ENCODE peak calls at places on chromosomes 7 and 10, in seven cellular contexts. One of them, this sample, is unnamed.

GRCh38 chr7:116438274-116438673 is 61.3 kb upstream of the CAV2 start:
- DNase-seq in activated naive CD4-positive, alpha-beta T cell treated with anti-CD3 and anti-CD28 coated beads, Interleukin-2, amount 10 ng/mL, durations not matched to agents 7 days and 5 days: no peak
- DNase-seq in epithelial cell of esophagus: no peak
- DNase-seq in CD4-positive, alpha-beta memory T cell: no peak
- DNase-seq in H9: no peak
- DNase-seq in tibial artery: no peak
- DNase-seq in T1000: no peak
- DNase-seq in this sample: no peak

GRCh38 chr10:96306516-96306915 is 2.3 kb downstream of the DNTT start:
- DNase-seq in activated naive CD4-positive, alpha-beta T cell treated with anti-CD3 and anti-CD28 coated beads, Interleukin-2, amount 10 ng/mL, durations not matched to agents 7 days and 5 days: no peak
- DNase-seq in T1000: no peak
- DNase-seq in H9: no peak
- DNase-seq in CD4-positive, alpha-beta memory T cell: no peak
- DNase-seq in epithelial cell of esophagus: no peak
- DNase-seq in tibial artery: peak
- DNase-seq in this sample: no peak

GRCh38 chr7:141585592-141586510 is 34.6 kb downstream of the AGK start:
- DNase-seq in tibial artery: no peak
- DNase-seq in activated naive CD4-positive, alpha-beta T cell treated with anti-CD3 and anti-CD28 coated beads, Interleukin-2, amount 10 ng/mL, durations not matched to agents 7 days and 5 days: no peak
- DNase-seq in CD4-positive, alpha-beta memory T cell: no peak
- DNase-seq in T1000: peak
- DNase-seq in H9: no peak
- DNase-seq in epithelial cell of esophagus: peak
- DNase-seq in this sample: peak

GRCh38 chr7:98186452-98187137 is 24.6 kb upstream of the BHLHA15 start:
- DNase-seq in H9: no peak
- DNase-seq in T1000: no peak
- DNase-seq in CD4-positive, alpha-beta memory T cell: no peak
- DNase-seq in activated naive CD4-positive, alpha-beta T cell treated with anti-CD3 and anti-CD28 coated beads, Interleukin-2, amount 10 ng/mL, durations not matched to agents 7 days and 5 days: no peak
- DNase-seq in epithelial cell of esophagus: peak
- DNase-seq in tibial artery: no peak
- DNase-seq in this sample: no peak

GRCh38 chr7:138006106-138006505 is 4.2 kb upstream of the CREB3L2 start:
- DNase-seq in H9: no peak
- DNase-seq in tibial artery: no peak
- DNase-seq in CD4-positive, alpha-beta memory T cell: no peak
- DNase-seq in epithelial cell of esophagus: no peak
- DNase-seq in activated naive CD4-positive, alpha-beta T cell treated with anti-CD3 and anti-CD28 coated beads, Interleukin-2, amount 10 ng/mL, durations not matched to agents 7 days and 5 days: no peak
- DNase-seq in T1000: no peak
- DNase-seq in this sample: no peak

GRCh38 chr7:132789281-132789680 is 213.0 kb upstream of the PLXNA4 start:
- DNase-seq in T1000: no peak
- DNase-seq in activated naive CD4-positive, alpha-beta T cell treated with anti-CD3 and anti-CD28 coated beads, Interleukin-2, amount 10 ng/mL, durations not matched to agents 7 days and 5 days: no peak
- DNase-seq in CD4-positive, alpha-beta memory T cell: no peak
- DNase-seq in tibial artery: no peak
- DNase-seq in epithelial cell of esophagus: no peak
- DNase-seq in H9: no peak
- DNase-seq in this sample: no peak

GRCh38 chr7:50957427-50957826 is 174.7 kb upstream of the GRB10 start:
- DNase-seq in H9: no peak
- DNase-seq in epithelial cell of esophagus: no peak
- DNase-seq in CD4-positive, alpha-beta memory T cell: no peak
- DNase-seq in activated naive CD4-positive, alpha-beta T cell treated with anti-CD3 and anti-CD28 coated beads, Interleukin-2, amount 10 ng/mL, durations not matched to agents 7 days and 5 days: no peak
- DNase-seq in T1000: no peak
- DNase-seq in tibial artery: no peak
- DNase-seq in this sample: no peak

GRCh38 chr10:14403846-14404623 is 73.3 kb upstream of the FRMD4A start:
- DNase-seq in tibial artery: no peak
- DNase-seq in epithelial cell of esophagus: no peak
- DNase-seq in activated naive CD4-positive, alpha-beta T cell treated with anti-CD3 and anti-CD28 coated beads, Interleukin-2, amount 10 ng/mL, durations not matched to agents 7 days and 5 days: no peak
- DNase-seq in T1000: no peak
- DNase-seq in CD4-positive, alpha-beta memory T cell: no peak
- DNase-seq in H9: no peak
- DNase-seq in this sample: no peak

This sample was measured in mesenchymal stem cell.